ENCODE peak calls at places on chromosomes 13 and 19, in five cellular contexts. Y, F, V, I and T are unnamed samples.

GRCh38 chr13:39893808-39894207 is 238.3 kb downstream of the COG6 start:
- DNase-seq in Y (no peak), F (no peak), V (no peak), I (no peak), T (no peak)

GRCh38 chr13:65808061-65808460 is 1422.1 kb downstream of the PCDH9 start:
- DNase-seq in Y (no peak), F (no peak), V (no peak), I (no peak), T (no peak)

GRCh38 chr13:112842931-112843391 is 126.1 kb upstream of the MCF2L start:
- DNase-seq in Y (no peak), F (no peak), V (no peak), I (no peak), T (no peak)

GRCh38 chr13:29991343-29991742 is 140.9 kb upstream of the UBL3 start:
- DNase-seq in Y (no peak), F (no peak), V (no peak), I (no peak), T (no peak)

GRCh38 chr13:75371223-75371622 is 110.7 kb downstream of the TBC1D4 start:
- DNase-seq in Y (no peak), F (no peak), V (no peak), I (no peak), T (no peak)

GRCh38 chr19:3818479-3818878 is 32.3 kb upstream of the MATK start:
- DNase-seq in Y (no peak), F (no peak), V (no peak), I (no peak), T (no peak)

GRCh38 chr13:64591981-64592380 is 2638.2 kb downstream of the PCDH9 start:
- DNase-seq in Y (no peak), F (no peak), V (no peak), I (no peak), T (no peak)

GRCh38 chr19:10289836-10290438 is at the start of gene ICAM5:
- DNase-seq in Y (peak; percentile 29), F (no peak), V (no peak), I (no peak), T (no peak)

GRCh38 chr13:42367836-42368235 is 95.9 kb downstream of the AKAP11 start:
- DNase-seq in Y (no peak), F (no peak), V (no peak), I (no peak), T (no peak)

GRCh38 chr13:49248433-49249002 is 793 bp downstream of the CDADC1 start:
- DNase-seq in Y (peak; percentile 30), F (no peak), V (peak; percentile 28), I (no peak), T (no peak)

GRCh38 chr13:51258612-51259358 is 36.6 kb downstream of the FAM124A start:
- DNase-seq in Y (no peak), F (no peak), V (no peak), I (no peak), T (no peak)

GRCh38 chr13:27969073-27969865 is at the start of gene CDX2:
- DNase-seq in Y (no peak), F (no peak), V (no peak), I (no peak), T (no peak)

GRCh38 chr13:27971236-27971645 is 2.1 kb upstream of the CDX2 start:
- DNase-seq in Y (no peak), F (no peak), V (no peak), I (no peak), T (no peak)

GRCh38 chr13:27971776-27972618 is 2.9 kb upstream of the CDX2 start:
- DNase-seq in Y (no peak), F (no peak), V (no peak), I (no peak), T (no peak)

GRCh38 chr13:27969866-27970229 is 733 bp upstream of the CDX2 start:
- DNase-seq in Y (no peak), F (no peak), V (no peak), I (no peak), T (no peak)

GRCh38 chr13:27970382-27971235 is 1.5 kb upstream of the CDX2 start:
- DNase-seq in Y (no peak), F (no peak), V (no peak), I (no peak), T (no peak)
- H3K27ac ChIP-seq in Y (no peak overlapping the region), F (no peak overlapping the region), V (no peak overlapping the region), I (no peak overlapping the region), T (no peak overlapping the region)

DNA sequence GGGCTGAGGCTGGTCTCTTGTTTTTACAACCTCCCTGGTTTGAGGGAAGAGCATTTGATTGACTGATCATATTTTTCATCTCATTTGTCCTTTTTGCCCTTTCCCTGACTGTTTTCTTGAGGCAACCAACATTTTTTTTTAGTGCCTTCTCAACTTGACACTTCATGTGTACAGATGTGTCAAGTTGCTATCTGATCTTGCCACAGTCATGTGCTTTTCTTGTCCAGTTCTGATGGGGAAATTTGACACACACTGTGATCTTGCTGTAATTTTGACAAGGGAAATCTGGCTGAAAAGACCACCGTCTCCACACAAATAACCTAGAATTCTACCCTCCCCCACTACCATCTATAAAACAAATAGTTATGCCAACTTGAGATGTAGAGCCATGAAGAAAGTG is 329.6 kb downstream of the KCTD12 start:
- DNase-seq in Y (no peak), F (no peak), V (no peak), I (no peak), T (no peak)
- H3K27ac ChIP-seq in Y (no peak overlapping the region), F (no peak overlapping the region), V (no peak overlapping the region), I (no peak overlapping the region), T (no peak overlapping the region)

GRCh38 chr13:113848431-113849260 is 15.2 kb downstream of the GAS6 start:
- DNase-seq in Y (no peak), F (no peak), V (no peak), I (no peak), T (no peak)

GRCh38 chr13:113846639-113847318 is 17.1 kb downstream of the GAS6 start:
- DNase-seq in Y (no peak), F (no peak), V (peak; percentile 52), I (no peak), T (no peak)

GRCh38 chr13:113845723-113846638 is 17.9 kb downstream of the GAS6 start:
- DNase-seq in Y (no peak), F (no peak), V (no peak), I (no peak), T (no peak)

GRCh38 chr13:113849546-113849945 is 14.3 kb downstream of the GAS6 start:
- DNase-seq in Y (no peak), F (no peak), V (no peak), I (no peak), T (no peak)

DNA sequence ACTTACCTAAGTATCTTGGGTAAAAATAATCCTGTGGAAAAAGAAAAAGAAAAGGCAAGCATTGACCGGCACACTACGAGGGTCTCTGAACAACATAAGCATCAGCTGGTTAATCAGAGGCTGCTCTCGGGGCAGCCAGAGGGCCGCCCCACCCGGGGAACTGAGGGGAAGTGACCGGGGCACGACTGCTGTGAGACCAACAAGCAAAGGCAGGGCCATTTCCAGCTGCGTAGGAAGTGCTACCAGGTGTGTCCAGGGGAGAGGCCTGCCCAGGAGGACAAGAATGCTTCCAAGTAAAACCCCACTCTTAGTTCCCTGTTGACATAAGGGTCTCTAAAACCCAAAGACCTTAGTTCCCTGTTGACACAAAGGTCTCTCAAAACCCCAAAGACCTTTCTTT is 15.9 kb downstream of the GAS6 start:
- DNase-seq in Y (no peak), F (no peak), V (no peak), I (no peak), T (no peak)
- H3K27ac ChIP-seq in Y (no peak overlapping the region), F (no peak overlapping the region), V (no peak overlapping the region), I (no peak overlapping the region), T (no peak overlapping the region)

GRCh38 chr13:110616103-110617101 is 1.1 kb downstream of the NAXD start:
- DNase-seq in Y (peak; percentile 54), F (peak; percentile 38), V (no peak), I (peak; percentile 30), T (no peak)
- H3K27ac ChIP-seq in Y (peak overlapping the region; percentile 8), F (peak overlapping the region; percentile 95), V (peak overlapping the region; percentile 62), I (peak overlapping the region; percentile 92), T (peak overlapping the region; percentile 86)

DNA sequence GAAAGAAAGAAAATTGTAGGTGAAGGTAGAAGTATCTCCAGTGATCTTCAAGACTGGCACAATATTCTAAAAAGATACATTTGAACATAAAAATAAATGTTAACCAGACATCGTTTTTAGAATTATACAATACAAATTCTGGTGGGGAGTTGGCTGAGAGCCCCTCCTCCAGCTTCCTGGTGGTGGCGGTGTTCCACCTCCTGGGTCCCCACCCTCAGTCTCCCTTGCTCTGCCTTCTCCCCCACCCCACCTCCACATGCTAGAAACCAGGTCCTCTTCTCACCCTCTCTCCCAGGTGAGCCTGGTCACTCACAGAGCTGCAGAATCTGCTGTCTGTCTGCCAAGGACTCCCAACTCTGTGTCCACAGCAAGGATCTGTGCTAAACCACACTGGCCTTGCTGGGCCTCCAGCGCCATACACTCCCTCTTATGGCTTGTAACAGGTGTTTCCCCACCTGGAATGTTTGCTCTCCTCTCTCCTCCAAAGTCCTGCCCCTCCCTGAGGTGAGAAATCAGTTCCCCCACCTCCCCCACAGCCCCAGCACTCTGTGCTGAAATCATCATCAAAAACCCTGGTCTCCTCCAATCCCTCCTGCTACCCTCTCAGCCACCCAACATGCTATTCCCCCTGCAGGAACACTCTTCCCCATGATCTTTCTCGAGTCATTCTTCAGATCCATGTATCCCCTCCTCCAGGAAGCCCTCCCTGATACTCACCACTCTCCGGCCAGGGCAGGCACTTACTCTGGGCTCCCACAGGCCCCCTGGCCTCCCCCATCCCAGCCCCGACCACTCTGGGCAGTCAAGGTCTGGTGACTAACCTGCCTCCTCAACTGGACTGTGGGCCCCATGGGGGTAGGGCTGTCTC is 20.5 kb upstream of the CYP2S1 start:
- DNase-seq in Y (no peak), F (no peak), V (no peak), I (no peak), T (no peak)
- H3K27ac ChIP-seq in Y (no peak overlapping the region), F (no peak overlapping the region), V (no peak overlapping the region), I (no peak overlapping the region), T (no peak overlapping the region)